ENCODE peak calls at places on chromosomes 12 and 14, in four cellular contexts. Q is adipocyte, V is IMR-90, E is mesendoderm. M is an unnamed sample. For H3K4me1, the result is how much of the 10 kb centered on the place peaks cover.

GRCh38 chr12:12901158-12901791 is 9.9 kb downstream of the GPRC5A start:
- DNase-seq in V (peak), Q (peak), E (no peak), M (no peak)

GRCh38 chr14:69685217-69685616 is 73.8 kb downstream of the SUSD6 start:
- DNase-seq in V (peak), E (no peak), Q (no peak), M (no peak)

GRCh38 chr12:110079477-110080400 is 31.4 kb upstream of the C12orf76 start:
- DNase-seq in Q (no peak), E (no peak), V (peak), M (no peak)

GRCh38 chr14:103973354-103973753 is 31.0 kb upstream of the RD3L start:
- DNase-seq in Q (no peak), V (no peak), E (peak), M (no peak)

GRCh38 chr14:79201545-79202247 is 1009.6 kb downstream of the DIO2 start:
- DNase-seq in E (no peak), V (no peak), Q (no peak), M (no peak)

GRCh38 chr14:76181546-76181945 is 29.8 kb downstream of the GPATCH2L start:
- DNase-seq in Q (peak), V (no peak), E (peak), M (no peak)

GRCh38 chr12:93197067-93197593 is 180.6 kb upstream of the NUDT4 start:
- DNase-seq in E (no peak), V (peak), Q (peak), M (no peak)

GRCh38 chr14:21070610-21071224 is 613 bp downstream of the ARHGEF40 start:
- DNase-seq in E (peak), V (peak), Q (peak), M (no peak)

GRCh38 chr14:68843471-68844209 is 50.8 kb upstream of the ZFP36L1 start:
- DNase-seq in E (peak), V (peak), Q (peak), M (peak)

GRCh38 chr12:104295954-104296353 is 7.6 kb upstream of the EID3 start:
- DNase-seq in Q (peak), E (no peak), V (no peak), M (no peak)

GRCh38 chr12:104296718-104297117 is 6.8 kb upstream of the EID3 start:
- DNase-seq in Q (peak), E (no peak), V (no peak), M (no peak)

GRCh38 chr12:104299842-104300481 is 3.6 kb upstream of the EID3 start:
- DNase-seq in Q (no peak), V (no peak), E (no peak), M (no peak)

GRCh38 chr12:104294845-104295674 is 8.5 kb upstream of the EID3 start:
- DNase-seq in V (no peak), E (peak), Q (peak), M (no peak)

GRCh38 chr12:104297477-104298113 is 5.9 kb upstream of the EID3 start:
- DNase-seq in E (no peak), V (no peak), Q (no peak), M (no peak)
- H3K4me1 ChIP-seq in E (under half), V (under half), Q (half or more), M (under half)

GRCh38 chr12:132356686-132357622 is 27.6 kb upstream of the GALNT9 start:
- DNase-seq in Q (peak), V (peak), E (peak), M (peak)

GRCh38 chr12:132359971-132360370 is 30.6 kb upstream of the GALNT9 start:
- DNase-seq in V (no peak), E (no peak), Q (no peak), M (no peak)

GRCh38 chr12:132355742-132356681 is 26.6 kb upstream of the GALNT9 start:
- DNase-seq in E (no peak), V (no peak), Q (no peak), M (no peak)

GRCh38 chr12:132359551-132359950 is 30.2 kb upstream of the GALNT9 start:
- DNase-seq in V (no peak), E (no peak), Q (no peak), M (no peak)

GRCh38 chr12:132357623-132358186 is 28.3 kb upstream of the GALNT9 start:
- DNase-seq in Q (no peak), V (no peak), E (no peak), M (no peak)
- H3K4me1 ChIP-seq in Q (under half), V (under half), E (under half), M (under half)

DNA sequence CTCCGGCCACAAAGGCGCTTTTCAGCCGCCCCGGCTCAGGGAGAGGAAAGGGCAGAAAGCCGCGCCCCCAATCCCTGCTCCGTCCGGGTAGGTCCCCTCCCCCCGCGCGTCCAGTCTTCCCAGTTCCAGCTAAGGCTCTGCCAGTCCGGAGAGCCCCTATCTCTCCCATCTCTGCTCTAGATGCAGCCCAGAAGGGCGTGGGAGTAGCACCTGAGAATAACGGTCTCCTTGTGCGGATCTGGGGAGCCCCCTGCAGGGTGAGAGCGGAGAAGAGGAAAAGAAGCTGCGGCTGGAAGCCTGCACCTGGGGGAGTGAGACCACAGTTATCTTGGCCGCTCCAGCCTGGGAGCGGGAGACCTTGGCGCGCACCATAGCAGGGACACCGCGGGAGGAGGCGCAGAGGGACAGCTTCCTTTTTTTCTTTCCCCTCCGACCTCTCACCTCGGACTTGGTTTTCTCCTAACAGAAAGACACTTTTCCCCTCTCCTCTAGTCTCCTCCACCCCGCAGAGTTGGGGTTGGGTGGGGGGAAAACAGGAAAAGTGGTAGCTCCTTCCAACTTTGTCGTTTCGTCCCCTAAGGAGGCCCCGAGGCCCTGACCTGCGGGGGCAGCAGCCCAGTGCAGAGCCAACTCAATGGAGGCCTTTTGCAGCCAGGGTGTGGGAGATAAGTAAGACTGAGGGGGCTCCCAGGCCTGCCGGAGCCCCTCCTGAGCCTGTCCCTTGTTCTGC is 2.4 kb downstream of the DHH start:
- DNase-seq in Q (peak), V (peak), E (peak), M (peak)
- H3K4me1 ChIP-seq in Q (under half), V (under half), E (under half), M (under half)

DNA sequence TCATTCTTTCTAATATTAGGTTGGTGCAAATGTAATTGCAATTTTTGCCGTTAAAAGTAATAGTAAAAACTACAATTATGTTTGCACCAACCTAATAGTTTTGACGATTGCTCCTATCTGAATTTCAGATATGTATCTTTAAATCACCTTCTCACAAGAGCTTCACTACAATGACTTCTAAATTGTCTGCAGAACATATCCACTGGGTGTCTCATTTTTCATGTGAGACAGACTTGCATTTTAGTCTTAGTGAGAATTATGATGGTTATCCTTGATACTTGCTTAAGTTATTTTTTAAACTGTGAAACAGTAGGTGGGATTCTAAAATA is 84.6 kb downstream of the ITPR2 start:
- DNase-seq in Q (no peak), E (no peak), V (no peak), M (no peak)
- H3K4me1 ChIP-seq in Q (under half), E (under half), V (under half), M (under half)

GRCh38 chr12:52235822-52236291 is 2.8 kb downstream of the KRT7 start:
- DNase-seq in E (no peak), V (no peak), Q (no peak), M (no peak)
- H3K4me1 ChIP-seq in E (under half), V (under half), Q (half or more), M (under half)

GRCh38 chr14:37234222-37234621 is 36.5 kb downstream of the MIPOL1 start:
- DNase-seq in E (no peak), V (no peak), Q (no peak), M (no peak)

GRCh38 chr14:37232907-37233481 is 35.3 kb downstream of the MIPOL1 start:
- DNase-seq in Q (peak), V (peak), E (peak), M (peak)

GRCh38 chr14:37230551-37231194 is 32.9 kb downstream of the MIPOL1 start:
- DNase-seq in Q (peak), E (peak), V (peak), M (no peak)
- H3K4me1 ChIP-seq in Q (under half), E (under half), V (under half), M (under half)

GRCh38 chr14:100399052-100399849 is 76.1 kb downstream of the SLC25A47 start:
- DNase-seq in E (no peak), Q (no peak), V (no peak), M (no peak)
- H3K4me1 ChIP-seq in E (under half), Q (under half), V (under half), M (under half)

DNA sequence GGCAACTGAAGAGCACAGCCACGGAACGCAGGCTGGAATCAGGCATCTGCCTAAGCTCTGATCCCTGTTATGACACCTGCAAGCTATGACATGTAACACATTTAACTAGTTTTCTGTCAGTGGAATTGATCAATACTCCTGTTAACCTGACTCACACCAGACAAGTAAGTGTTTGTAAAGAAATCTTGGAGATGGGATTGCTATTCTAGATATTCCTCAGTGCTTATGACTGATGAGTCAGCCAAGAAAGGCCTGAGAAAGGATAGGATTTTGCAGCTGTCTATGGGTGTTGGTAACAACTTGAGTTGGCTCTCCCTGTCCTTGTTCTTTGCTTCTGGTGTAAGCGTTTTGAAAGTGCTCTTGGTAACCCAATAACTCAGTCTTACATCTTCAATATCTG is 110.5 kb downstream of the GPR135 start:
- DNase-seq in E (no peak), Q (peak), V (peak), M (no peak)
- H3K4me1 ChIP-seq in E (under half), Q (under half), V (under half), M (under half)